ENCODE peak calls at places on chromosome 13, in eight cellular contexts. L, H, T, S, P, U, Y and C are unnamed samples.

GRCh38 chr13:41694902-41695301 is 237.6 kb downstream of the RGCC start:
- DNase-seq in T (peak; percentile 78), Y (peak; percentile 98), U (no peak), P (peak; percentile 93), L (peak; percentile 80), S (peak; percentile 96), H (peak; percentile 78), C (peak; percentile 86)

GRCh38 chr13:82713681-82714405 is 1168.4 kb downstream of the SLITRK1 start:
- DNase-seq in T (no peak), H (no peak), L (no peak), U (no peak), Y (peak; percentile 3), S (peak; percentile 67), P (no peak), C (peak; percentile 43)

GRCh38 chr13:54356849-54357248 is 1328.2 kb downstream of the OLFM4 start:
- DNase-seq in T (no peak), U (no peak), L (no peak), P (no peak), S (no peak), H (no peak), Y (no peak), C (no peak)

GRCh38 chr13:32969516-32969941 is 46.7 kb upstream of the KL start:
- DNase-seq in Y (peak; percentile 68), L (peak; percentile 29), P (peak; percentile 81), S (peak; percentile 45), U (no peak), T (peak; percentile 19), H (no peak), C (no peak)

GRCh38 chr13:76723551-76724232 is 162.5 kb downstream of the KCTD12 start:
- DNase-seq in S (peak; percentile 89), T (peak; percentile 8), L (peak; percentile 12), U (no peak), H (no peak), Y (peak; percentile 98), P (peak; percentile 95), C (peak; percentile 62)

GRCh38 chr13:44211753-44212152 is 161.9 kb upstream of the SERP2 start:
- DNase-seq in P (no peak), S (no peak), Y (no peak), L (no peak), T (no peak), U (no peak), H (no peak), C (no peak)

GRCh38 chr13:64928704-64929499 is 2301.2 kb downstream of the PCDH9 start:
- DNase-seq in S (peak; percentile 93), H (no peak), L (no peak), Y (peak; percentile 84), U (no peak), P (peak; percentile 77), T (peak; percentile 11), C (peak; percentile 19)

GRCh38 chr13:52651880-52652169 is 811 bp upstream of the SUGT1 start:
- DNase-seq in P (no peak), T (no peak), L (no peak), H (no peak), Y (no peak), S (no peak), U (no peak), C (no peak)

GRCh38 chr13:59607780-59608233 is 555.9 kb downstream of the DIAPH3 start:
- DNase-seq in U (no peak), T (no peak), S (no peak), H (no peak), P (no peak), Y (no peak), L (no peak), C (no peak)

GRCh38 chr13:104389722-104390121 is 1323.5 kb upstream of the SLC10A2 start:
- DNase-seq in H (no peak), T (peak; percentile 19), L (no peak), P (no peak), S (peak; percentile 27), U (no peak), Y (peak; percentile 67), C (no peak)

GRCh38 chr13:73428137-73428536 is 369.3 kb downstream of the KLF5 start:
- DNase-seq in S (peak; percentile 96), U (no peak), T (peak; percentile 77), L (no peak), Y (peak; percentile 84), H (no peak), P (no peak), C (no peak)

DNA sequence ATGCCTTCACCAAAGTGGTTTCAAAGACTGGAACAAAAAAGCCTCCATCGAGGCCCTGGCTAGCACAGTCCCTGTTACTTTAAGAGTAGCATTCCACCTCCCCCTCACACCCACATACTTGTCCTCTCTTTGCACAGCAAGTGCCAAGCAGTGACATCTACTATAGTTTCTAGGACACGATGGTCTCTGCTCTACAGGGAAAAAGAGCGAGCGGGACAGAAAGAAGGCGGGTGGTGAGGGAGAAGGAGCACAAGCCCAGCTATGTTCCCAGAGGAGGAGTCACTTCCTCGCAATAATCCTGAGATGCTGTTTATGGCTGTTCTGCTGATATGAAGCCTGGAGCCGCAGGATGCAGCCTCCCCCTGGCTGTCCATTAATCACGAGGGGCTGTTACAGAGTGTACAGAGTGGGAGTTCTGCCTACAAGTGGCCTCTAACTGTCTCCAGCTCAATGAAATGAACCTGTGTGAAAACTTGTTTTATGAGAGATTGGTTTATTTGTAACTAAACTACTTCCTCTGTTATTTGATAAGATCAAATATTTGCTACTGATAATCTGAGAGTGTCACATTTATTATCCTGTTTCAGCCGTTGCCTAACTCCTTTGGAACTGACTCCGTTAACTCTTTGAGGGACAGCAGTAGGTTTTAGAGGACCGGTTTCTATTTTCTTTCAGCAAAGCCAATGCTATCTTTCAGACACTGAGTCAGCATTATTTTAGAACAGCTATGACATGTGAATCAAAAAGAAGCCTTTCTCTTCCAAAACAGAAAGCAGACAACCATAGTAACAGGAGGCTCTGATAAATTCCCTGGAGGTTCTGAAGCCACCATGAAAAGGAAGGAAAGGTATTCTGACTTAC is 208.0 kb downstream of the SPRY2 start:
- DNase-seq in T (peak; percentile 83), U (peak; percentile 72), P (peak; percentile 84), Y (peak; percentile 59), L (peak; percentile 81), S (peak; percentile 78), H (peak; percentile 82), C (no peak)
- H3K4me3 ChIP-seq in T (peak overlapping the region; percentile 2), U (peak overlapping the region; percentile 30), P (no peak overlapping the region), Y (peak overlapping the region; percentile 1), L (peak overlapping the region; percentile 25), S (peak overlapping the region; percentile 47), H (peak overlapping the region; percentile 29), C (no peak overlapping the region)

GRCh38 chr13:91643394-91643793 is 245.0 kb downstream of the GPC5 start:
- DNase-seq in L (no peak), H (no peak), T (no peak), S (no peak), P (no peak), U (no peak), Y (no peak), C (no peak)

GRCh38 chr13:91652389-91652788 is 254.0 kb downstream of the GPC5 start:
- DNase-seq in Y (no peak), L (no peak), U (no peak), H (no peak), P (no peak), S (no peak), T (no peak), C (no peak)

DNA sequence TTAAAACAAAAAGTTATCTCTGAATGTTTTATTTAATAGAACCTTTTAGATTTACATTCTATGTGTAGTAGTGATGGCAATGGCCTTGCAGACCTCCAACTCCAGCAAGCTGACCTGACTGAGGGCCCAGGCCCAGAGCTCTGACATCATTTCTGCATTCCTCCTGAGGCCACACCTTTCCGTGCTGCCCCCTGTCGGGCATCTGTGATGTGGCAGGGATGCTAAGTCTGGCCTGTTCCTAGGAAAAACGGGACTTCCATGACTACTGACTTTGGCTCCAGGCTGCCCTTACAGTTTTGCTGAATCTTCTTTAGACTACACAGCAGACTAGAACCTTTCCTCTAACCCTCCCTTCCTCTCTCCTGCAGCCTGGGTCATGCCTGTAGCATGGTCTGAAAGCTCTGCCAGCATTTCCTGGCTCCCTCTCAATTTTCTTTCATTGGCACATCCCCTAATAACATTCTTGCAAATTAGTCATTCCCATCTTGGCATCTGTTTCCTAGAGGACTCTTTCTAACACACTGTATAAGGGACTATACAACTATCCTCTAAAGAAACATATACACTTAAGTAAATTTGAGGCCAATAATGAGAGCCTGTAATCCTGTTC is 249.0 kb downstream of the GPC5 start:
- DNase-seq in L (peak; percentile 14), P (no peak), T (peak; percentile 13), S (peak; percentile 53), U (no peak), H (no peak), Y (no peak), C (no peak)
- TF ChIP-seq CTCF in L (peak; percentile 24), P (peak; percentile 21), T (peak; percentile 44), S (peak; percentile 50), U (peak; percentile 25), H (no peak), Y (peak; percentile 3), C (peak; percentile 11)

GRCh38 chr13:21015284-21015683 is 46.1 kb downstream of the LATS2 start:
- DNase-seq in Y (peak; percentile 64), P (no peak), U (no peak), T (no peak), L (no peak), S (peak; percentile 75), H (peak; percentile 13), C (no peak)

GRCh38 chr13:21013682-21014038 is 47.7 kb downstream of the LATS2 start:
- DNase-seq in P (no peak), Y (no peak), L (no peak), H (no peak), S (no peak), U (peak; percentile 15), T (no peak), C (no peak)

GRCh38 chr13:21012841-21013681 is 48.3 kb downstream of the LATS2 start:
- DNase-seq in L (no peak), U (peak; percentile 18), Y (peak; percentile 32), S (peak; percentile 49), P (peak; percentile 62), T (no peak), H (peak; percentile 43), C (no peak)

GRCh38 chr13:21014139-21014665 is 47.2 kb downstream of the LATS2 start:
- DNase-seq in T (peak; percentile 37), Y (no peak), H (peak; percentile 44), P (no peak), U (peak; percentile 6), L (no peak), S (peak; percentile 48), C (no peak)

GRCh38 chr13:21014666-21015170 is 46.7 kb downstream of the LATS2 start:
- DNase-seq in S (peak; percentile 88), U (peak; percentile 44), P (peak; percentile 58), L (peak; percentile 46), H (peak; percentile 84), Y (peak; percentile 80), T (peak; percentile 45), C (peak; percentile 83)
- H3K4me3 ChIP-seq in S (no peak overlapping the region), U (no peak overlapping the region), P (no peak overlapping the region), L (no peak overlapping the region), H (no peak overlapping the region), Y (no peak overlapping the region), T (no peak overlapping the region), C (peak overlapping the region; percentile 18)

DNA sequence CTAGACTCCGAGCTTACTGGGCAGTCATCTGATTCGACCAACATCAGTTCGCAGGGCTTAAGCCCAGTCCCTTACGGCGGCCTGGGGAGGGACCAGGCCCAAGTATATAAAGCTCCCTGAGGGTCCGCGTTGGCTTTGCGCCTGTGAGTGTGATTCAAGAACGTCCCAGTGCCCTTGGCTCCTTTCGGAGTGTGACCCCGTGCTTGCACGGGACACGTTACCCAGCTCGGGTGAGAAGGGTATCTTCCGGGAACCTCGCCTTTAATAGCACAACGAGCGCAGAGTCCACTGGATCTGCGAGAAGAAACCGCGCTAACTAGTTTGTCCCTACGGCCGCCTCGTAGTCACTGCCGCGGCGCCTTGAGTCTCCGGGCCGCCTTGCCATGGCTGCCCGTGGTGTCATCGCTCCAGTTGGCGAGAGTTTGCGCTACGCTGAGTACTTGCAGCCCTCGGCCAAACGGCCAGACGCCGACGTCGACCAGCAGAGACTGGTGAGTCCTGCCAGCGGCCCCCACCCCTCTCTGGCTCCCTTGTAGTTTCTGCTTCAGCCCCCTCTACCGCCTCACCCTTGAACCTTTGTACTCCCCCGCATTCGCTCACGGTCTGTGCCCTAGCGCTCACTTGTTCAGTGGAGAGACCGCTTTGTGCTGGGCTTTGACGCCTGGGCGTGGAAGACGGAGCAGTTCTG is at the start of gene DNAJC15:
- DNase-seq in S (peak; percentile 83), Y (peak; percentile 84), L (peak; percentile 93), T (peak; percentile 14), U (peak; percentile 93), P (peak; percentile 91), H (peak; percentile 89), C (peak; percentile 52)
- TF ChIP-seq CTCF in S (peak; percentile 20), Y (no peak), L (peak; percentile 44), T (no peak), U (peak; percentile 27), P (no peak), H (no peak), C (no peak)